ENCODE peak calls at places on chromosome 6, in five cellular contexts. H is upper lobe of right lung, U is progenitor cell of endocrine pancreas, W is transverse colon, O is cardiac fibroblast. J is an unnamed sample.

GRCh38 chr6:98836025-98836961 is 1.9 kb downstream of the POU3F2 start:
- DNase-seq in O (no peak), U (no peak), W (no peak), H (no peak), J (no peak)

GRCh38 chr6:108897371-108897770 is 49.1 kb downstream of the ARMC2 start:
- DNase-seq in H (no peak), U (no peak), O (peak), W (no peak), J (no peak)

GRCh38 chr6:14734416-14735340 is 511.2 kb upstream of the JARID2 start:
- DNase-seq in U (no peak), W (no peak), H (no peak), O (peak), J (peak)

GRCh38 chr6:98514073-98514720 is 320.2 kb upstream of the POU3F2 start:
- DNase-seq in W (no peak), U (no peak), H (no peak), O (no peak), J (no peak)

GRCh38 chr6:163716690-163717089 is 302.2 kb downstream of the QKI start:
- DNase-seq in W (peak), O (no peak), U (no peak), H (peak), J (no peak)

GRCh38 chr6:28948782-28949486 is 25.1 kb upstream of the TRIM27 start:
- DNase-seq in U (no peak), H (no peak), O (no peak), W (no peak), J (no peak)

GRCh38 chr6:46949662-46950280 is 28.0 kb upstream of the ADGRF5 start:
- DNase-seq in H (peak), U (no peak), O (peak), W (peak), J (no peak)

GRCh38 chr6:124943658-124944057 is 18.6 kb upstream of the RNF217 start:
- DNase-seq in W (no peak), H (no peak), U (no peak), O (peak), J (no peak)

GRCh38 chr6:34484899-34485298 is 19.0 kb downstream of the PACSIN1 start:
- DNase-seq in H (peak), U (no peak), W (no peak), O (no peak), J (no peak)

GRCh38 chr6:80316655-80317332 is 210.3 kb downstream of the BCKDHB start:
- DNase-seq in H (no peak), U (no peak), W (no peak), O (no peak), J (no peak)

GRCh38 chr6:154882107-154882506 is 113.0 kb upstream of the TIAM2 start:
- DNase-seq in H (no peak), W (no peak), O (no peak), U (no peak), J (no peak)

GRCh38 chr6:30720738-30721197 is 616 bp downstream of the TUBB start:
- DNase-seq in W (peak), U (peak), O (peak), H (peak), J (no peak)

GRCh38 chr6:161033667-161034066 is 42.1 kb downstream of the MAP3K4 start:
- DNase-seq in W (no peak), O (no peak), U (no peak), H (no peak), J (no peak)

GRCh38 chr6:110232456-110232855 is 52.2 kb downstream of the CDC40 start:
- DNase-seq in U (no peak), W (no peak), H (no peak), O (peak), J (peak)

GRCh38 chr6:24949020-24949569 is 13.3 kb upstream of the RIPOR2 start:
- DNase-seq in O (no peak), W (peak), H (no peak), U (no peak), J (no peak)

GRCh38 chr6:33995046-33995872 is 150.6 kb downstream of the GRM4 start:
- DNase-seq in H (no peak), W (peak), U (no peak), O (no peak), J (no peak)

GRCh38 chr6:90484903-90485302 is 102.0 kb downstream of the MAP3K7 start:
- DNase-seq in O (no peak), W (no peak), H (no peak), U (no peak), J (no peak)

GRCh38 chr6:81075974-81076373 is 676.5 kb downstream of the TENT5A start:
- DNase-seq in W (no peak), O (peak), H (no peak), U (no peak), J (no peak)

GRCh38 chr6:53461682-53462081 is 83.2 kb downstream of the GCLC start:
- DNase-seq in U (no peak), O (no peak), H (no peak), W (peak), J (no peak)

GRCh38 chr6:26225848-26226590 is 138.8 kb downstream of the HFE start:
- DNase-seq in H (no peak), U (no peak), O (no peak), W (no peak), J (no peak)

GRCh38 chr6:73180718-73181619 is 44.3 kb downstream of the KHDC1L start:
- DNase-seq in O (peak), W (no peak), U (no peak), H (no peak), J (peak)

GRCh38 chr6:18207438-18207837 is 52.2 kb downstream of the KDM1B start:
- DNase-seq in O (no peak), U (no peak), W (no peak), H (no peak), J (no peak)

GRCh38 chr6:27863962-27864905 is 48.0 kb downstream of the OR2B2 start:
- DNase-seq in H (peak), U (no peak), W (peak), O (peak), J (no peak)

GRCh38 chr6:1607557-1608221 is 2.0 kb upstream of the FOXC1 start:
- DNase-seq in W (no peak), H (no peak), O (no peak), U (no peak), J (no peak)

GRCh38 chr6:94683409-94683808 is 893.9 kb upstream of the MANEA start:
- DNase-seq in H (no peak), O (no peak), W (no peak), U (no peak), J (no peak)

GRCh38 chr6:93889713-93890112 is 470.4 kb upstream of the EPHA7 start:
- DNase-seq in H (no peak), O (no peak), W (no peak), U (no peak), J (no peak)

GRCh38 chr6:57019434-57019833 is 27.1 kb upstream of the KIAA1586 start:
- DNase-seq in H (no peak), O (no peak), U (no peak), W (no peak), J (no peak)
- TF ChIP-seq CTCF in H (no peak), O (no peak), U (no peak), W (no peak), J (no peak)

DNA sequence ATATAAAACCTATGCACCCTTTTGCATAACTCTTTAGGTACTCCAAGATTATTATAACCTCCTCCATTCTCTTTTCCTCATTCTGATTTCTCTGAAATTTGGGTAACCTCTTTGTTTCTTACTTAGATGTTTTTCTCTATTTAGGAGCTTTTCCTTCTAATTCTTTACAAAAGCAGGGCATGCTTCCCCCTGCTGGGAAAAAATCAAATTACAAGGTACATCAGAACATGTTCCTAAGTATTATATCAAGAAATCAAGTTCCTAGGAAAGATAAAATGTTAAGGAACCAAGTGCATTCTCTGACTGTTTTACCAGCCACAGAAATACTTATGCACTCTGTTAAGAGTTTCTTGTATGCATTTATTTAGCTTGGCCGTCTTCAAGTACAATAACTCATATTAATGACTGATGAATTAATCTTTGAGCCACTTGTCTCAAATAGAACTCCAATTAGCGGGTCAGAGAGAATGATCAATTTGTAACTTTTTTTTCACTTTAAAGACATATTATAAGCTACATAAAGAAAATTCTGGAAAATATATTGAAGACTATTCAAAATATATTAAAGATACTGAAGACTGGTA is 2.1 kb downstream of the KHDRBS2 start:
- DNase-seq in U (peak), O (peak), W (no peak), H (no peak), J (peak)
- TF ChIP-seq CTCF in U (peak), O (peak), W (peak), H (peak), J (peak)

DNA sequence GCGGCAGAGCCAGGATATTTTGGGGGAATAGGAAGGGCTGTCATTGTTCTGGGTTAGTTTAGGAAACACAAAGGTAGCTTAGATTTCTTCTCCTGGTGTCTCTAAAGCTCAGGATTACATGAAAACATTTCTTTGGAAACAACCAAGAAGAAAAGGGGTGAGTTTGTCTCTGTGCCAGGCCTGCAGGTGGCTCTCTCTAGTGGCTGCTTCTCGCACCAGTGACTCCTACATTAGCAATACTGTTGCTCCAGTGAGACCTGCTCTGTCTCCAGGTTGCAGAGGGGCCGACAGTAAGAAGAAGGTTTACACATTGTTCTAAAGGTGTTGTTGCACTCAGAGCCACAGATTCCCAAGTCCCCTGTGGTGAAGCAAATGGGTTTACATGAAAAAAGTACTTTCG is 104.6 kb upstream of the GLP1R start:
- DNase-seq in O (no peak), H (no peak), U (no peak), W (no peak), J (no peak)
- TF ChIP-seq CTCF in O (no peak), H (no peak), U (no peak), W (no peak), J (no peak)

DNA sequence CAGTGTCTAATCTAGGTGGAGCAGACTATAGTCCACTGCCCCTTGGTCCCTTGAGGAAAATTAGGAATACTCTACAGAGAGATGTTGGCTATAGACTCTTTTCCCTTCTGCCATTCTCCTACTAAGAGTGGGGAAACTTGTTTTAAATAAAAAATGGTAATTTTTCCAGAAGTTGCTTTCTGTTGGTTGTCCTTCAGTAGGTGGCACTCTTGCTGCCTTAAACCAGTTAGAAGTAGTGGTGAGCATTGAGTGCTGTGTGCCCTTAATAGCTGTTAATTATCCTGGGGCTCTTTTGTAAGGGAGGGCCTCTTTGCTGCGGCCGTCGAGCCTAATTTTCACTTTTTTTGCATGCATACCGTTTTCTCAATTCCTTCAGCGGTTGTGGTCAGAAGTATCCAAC is 2.8 kb downstream of the CMTR1 start:
- DNase-seq in W (no peak), U (no peak), H (no peak), O (no peak), J (no peak)
- TF ChIP-seq CTCF in W (no peak), U (no peak), H (no peak), O (no peak), J (peak)

DNA sequence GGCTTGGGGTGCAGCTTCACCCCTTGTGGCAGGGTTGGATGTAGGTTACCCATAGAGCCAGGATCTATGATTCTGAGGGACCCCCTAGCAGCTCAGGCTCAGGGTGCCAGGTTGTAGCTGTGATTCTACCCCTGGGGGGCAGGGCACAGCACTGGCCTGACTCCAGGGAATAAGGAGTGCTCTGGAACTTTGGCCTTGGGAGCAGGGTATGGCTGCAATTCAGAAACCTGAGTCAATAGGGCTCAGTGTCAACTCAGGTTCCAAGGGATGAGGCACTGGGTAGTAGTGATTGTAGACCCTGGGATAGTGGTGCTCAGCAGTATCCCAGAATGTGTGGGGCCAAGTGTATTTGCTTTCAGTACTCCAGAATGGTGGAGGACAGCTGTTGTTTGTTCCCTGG is 8.6 kb downstream of the FHL5 start:
- DNase-seq in O (no peak), W (no peak), H (no peak), U (no peak), J (no peak)
- TF ChIP-seq CTCF in O (no peak), W (no peak), H (no peak), U (no peak), J (no peak)

DNA sequence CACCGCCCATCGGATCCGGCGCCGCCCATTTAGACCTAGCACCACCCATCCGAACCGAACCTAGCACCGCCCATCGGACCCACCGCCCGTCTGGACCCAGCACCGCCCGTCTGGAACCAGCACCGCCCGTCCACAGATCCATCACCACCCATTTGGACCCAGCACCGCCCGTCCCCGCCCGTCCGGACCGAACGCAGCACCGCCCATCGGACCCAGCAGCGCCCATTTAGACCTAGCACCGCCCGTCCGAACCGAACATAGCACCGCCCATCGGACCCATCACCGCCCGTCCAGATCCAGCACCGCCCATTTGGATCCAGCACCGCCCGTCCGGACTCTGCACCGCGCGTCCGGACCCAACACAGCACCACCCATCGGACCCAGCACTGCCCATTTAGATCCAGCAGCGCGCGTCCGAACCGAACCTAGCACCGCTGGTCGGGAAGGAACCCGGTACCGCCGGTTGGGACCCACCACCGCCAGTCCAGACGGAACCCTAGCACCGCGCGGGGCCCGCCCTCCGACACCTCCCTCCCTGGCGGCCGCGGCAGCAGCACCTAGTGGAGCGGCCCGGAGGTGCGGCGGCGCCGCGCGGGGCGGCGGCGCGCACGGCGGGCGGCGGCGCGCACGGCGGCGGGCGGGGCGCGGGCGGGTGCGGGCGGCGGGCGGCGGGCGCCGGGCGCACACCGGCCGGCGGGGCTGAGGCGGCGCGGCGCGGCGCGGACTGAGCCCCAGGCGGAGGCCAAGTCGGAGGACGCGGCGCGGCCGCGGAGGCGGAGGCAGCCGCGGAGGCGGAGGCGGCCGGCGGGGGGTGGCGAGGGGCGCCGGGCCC is at the start of gene AFDN:
- DNase-seq in H (peak), U (peak), O (peak), W (peak), J (peak)
- TF ChIP-seq CTCF in H (peak), U (peak), O (peak), W (peak), J (peak)

DNA sequence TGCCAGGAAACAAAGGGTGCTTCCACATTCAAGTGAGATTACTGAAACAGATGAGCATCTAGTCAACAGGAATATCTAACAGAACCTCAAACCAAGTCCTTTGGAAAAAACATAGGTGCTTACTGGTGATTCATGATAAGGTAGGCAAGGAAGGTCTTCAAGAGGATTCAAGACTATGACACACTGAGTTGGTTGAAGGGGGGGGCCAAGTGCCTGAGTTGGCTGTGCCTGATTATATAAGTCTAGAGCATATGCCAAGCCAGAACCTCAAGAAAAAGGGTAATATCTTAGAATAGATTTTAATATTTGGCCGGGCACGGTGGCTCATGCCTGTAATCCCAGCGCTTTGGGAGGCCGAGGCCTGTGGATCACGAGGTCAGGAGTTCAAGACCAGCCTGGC is 63.7 kb downstream of the LYRM4 start:
- DNase-seq in U (no peak), O (no peak), W (no peak), H (no peak), J (no peak)
- TF ChIP-seq CTCF in U (no peak), O (no peak), W (no peak), H (no peak), J (no peak)

GRCh38 chr6:125954735-125955410 is 1.7 kb upstream of the HINT3 start:
- DNase-seq in O (no peak), W (no peak), H (no peak), U (no peak), J (no peak)

GRCh38 chr6:125952764-125953501 is 3.6 kb upstream of the HINT3 start:
- DNase-seq in W (peak), U (no peak), H (peak), O (peak), J (peak)

GRCh38 chr6:125951323-125951722 is 5.2 kb upstream of the HINT3 start:
- DNase-seq in O (peak), H (no peak), U (no peak), W (no peak), J (no peak)

GRCh38 chr6:125950293-125950692 is 6.3 kb upstream of the HINT3 start:
- DNase-seq in W (no peak), H (no peak), U (no peak), O (peak), J (peak)

GRCh38 chr6:125953502-125953875 is 3.1 kb upstream of the HINT3 start:
- DNase-seq in W (peak), O (no peak), U (peak), H (no peak), J (no peak)
- TF ChIP-seq CTCF in W (peak), O (peak), U (peak), H (no peak), J (no peak)

DNA sequence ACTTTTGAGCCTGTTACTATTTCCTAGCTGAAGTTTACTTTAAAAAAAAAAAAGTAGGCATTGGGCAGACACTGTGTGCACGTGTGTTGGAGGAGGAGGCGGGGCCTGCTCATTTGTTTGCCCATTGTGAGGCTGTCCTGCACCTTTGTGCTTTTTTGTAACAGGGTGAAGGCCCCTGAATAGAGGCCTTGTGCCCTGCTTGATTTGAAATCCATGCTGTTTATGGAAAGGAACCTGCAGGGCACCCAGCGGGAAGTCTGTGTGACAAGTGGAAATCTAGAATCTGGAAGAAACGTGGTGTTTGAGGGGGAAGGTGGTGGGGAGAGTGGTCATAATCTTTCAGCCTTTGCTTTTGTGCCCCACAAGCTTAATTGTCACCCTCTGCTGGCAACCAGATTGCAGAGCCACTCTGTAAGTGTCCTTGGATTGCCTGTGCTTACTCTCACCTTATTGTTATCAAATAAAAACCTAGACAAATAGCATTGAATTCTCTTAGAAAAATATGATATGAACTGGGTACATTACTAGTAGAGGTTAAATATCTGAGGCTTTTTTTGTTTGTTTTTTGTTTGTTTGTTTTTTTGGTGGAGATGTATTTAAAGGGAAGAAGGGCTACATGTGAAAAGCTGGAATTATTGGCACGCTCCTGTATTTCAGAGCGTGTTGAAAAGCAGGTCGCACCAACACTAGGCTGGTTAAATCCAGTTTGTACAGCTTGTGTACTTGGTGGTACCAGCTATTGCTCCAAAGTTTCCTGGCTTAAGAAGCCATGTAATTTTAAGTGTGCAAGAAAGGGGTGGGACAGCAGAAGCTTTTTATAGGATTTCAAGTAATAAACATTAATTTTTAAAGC is 156.2 kb downstream of the ARID1B start:
- DNase-seq in H (peak), U (peak), W (peak), O (no peak), J (no peak)
- TF ChIP-seq CTCF in H (no peak), U (peak), W (peak), O (no peak), J (no peak)

GRCh38 chr6:77123527-77123926 is 339.8 kb downstream of the HTR1B start:
- DNase-seq in U (no peak), W (no peak), O (no peak), H (no peak), J (no peak)

GRCh38 chr6:77124604-77125003 is 338.7 kb downstream of the HTR1B start:
- DNase-seq in W (no peak), O (no peak), H (no peak), U (no peak), J (peak)
- TF ChIP-seq CTCF in W (no peak), O (no peak), H (no peak), U (peak), J (peak)